ENCODE peak calls at places on chromosomes 4 and X, in nine cellular contexts. One of them, this sample, is unnamed.

GRCh38 chr4:17232575-17233253 is 279.2 kb downstream of the QDPR start:
- DNase-seq in Caki2: no peak
- DNase-seq in NCI-H524 treated with DMSO at 0.1 percent for 48 hours: no peak
- DNase-seq in LoVo: no peak
- DNase-seq in mammary epithelial cell: no peak
- DNase-seq in SK-N-MC: no peak
- DNase-seq in iris pigment epithelial cell: peak; percentile 84
- DNase-seq in T follicular helper cell: no peak
- DNase-seq in GM03348: peak; percentile 70
- DNase-seq in this sample: no peak

GRCh38 chr4:21347142-21347541 is 601.4 kb downstream of the KCNIP4 start:
- DNase-seq in Caki2: no peak
- DNase-seq in NCI-H524 treated with DMSO at 0.1 percent for 48 hours: no peak
- DNase-seq in LoVo: no peak
- DNase-seq in mammary epithelial cell: no peak
- DNase-seq in SK-N-MC: no peak
- DNase-seq in iris pigment epithelial cell: no peak
- DNase-seq in T follicular helper cell: no peak
- DNase-seq in GM03348: no peak
- DNase-seq in this sample: no peak

GRCh38 chr4:138301536-138301935 is 59.4 kb upstream of the SLC7A11 start:
- DNase-seq in Caki2: no peak
- DNase-seq in NCI-H524 treated with DMSO at 0.1 percent for 48 hours: no peak
- DNase-seq in LoVo: no peak
- DNase-seq in mammary epithelial cell: no peak
- DNase-seq in SK-N-MC: peak; percentile 34
- DNase-seq in iris pigment epithelial cell: peak; percentile 25
- DNase-seq in T follicular helper cell: no peak
- DNase-seq in GM03348: no peak
- DNase-seq in this sample: no peak

GRCh38 chr4:151035321-151035720 is 20.2 kb upstream of the LRBA start:
- DNase-seq in Caki2: no peak
- DNase-seq in NCI-H524 treated with DMSO at 0.1 percent for 48 hours: no peak
- DNase-seq in LoVo: no peak
- DNase-seq in mammary epithelial cell: no peak
- DNase-seq in SK-N-MC: no peak
- DNase-seq in iris pigment epithelial cell: no peak
- DNase-seq in T follicular helper cell: no peak
- DNase-seq in GM03348: no peak
- DNase-seq in this sample: no peak

GRCh38 chr4:140924761-140925392 is 168.7 kb upstream of the TBC1D9 start:
- DNase-seq in Caki2: no peak
- DNase-seq in NCI-H524 treated with DMSO at 0.1 percent for 48 hours: no peak
- DNase-seq in LoVo: no peak
- DNase-seq in mammary epithelial cell: no peak
- DNase-seq in SK-N-MC: no peak
- DNase-seq in iris pigment epithelial cell: no peak
- DNase-seq in T follicular helper cell: no peak
- DNase-seq in GM03348: no peak
- DNase-seq in this sample: no peak

GRCh38 chr4:165873298-165874071 is 448 bp downstream of the TLL1 start:
- DNase-seq in Caki2: peak; percentile 56
- DNase-seq in NCI-H524 treated with DMSO at 0.1 percent for 48 hours: no peak
- DNase-seq in LoVo: no peak
- DNase-seq in mammary epithelial cell: peak; percentile 56
- DNase-seq in SK-N-MC: no peak
- DNase-seq in iris pigment epithelial cell: peak; percentile 16
- DNase-seq in T follicular helper cell: no peak
- DNase-seq in GM03348: peak; percentile 73
- DNase-seq in this sample: no peak

GRCh38 chr4:110602061-110602460 is 20.8 kb downstream of the PITX2 start:
- DNase-seq in Caki2: no peak
- DNase-seq in NCI-H524 treated with DMSO at 0.1 percent for 48 hours: no peak
- DNase-seq in LoVo: no peak
- DNase-seq in mammary epithelial cell: no peak
- DNase-seq in SK-N-MC: no peak
- DNase-seq in iris pigment epithelial cell: no peak
- DNase-seq in T follicular helper cell: no peak
- DNase-seq in GM03348: no peak
- DNase-seq in this sample: no peak

GRCh38 chr4:16574981-16575380 is 323.5 kb downstream of the LDB2 start:
- DNase-seq in Caki2: no peak
- DNase-seq in NCI-H524 treated with DMSO at 0.1 percent for 48 hours: no peak
- DNase-seq in LoVo: no peak
- DNase-seq in mammary epithelial cell: no peak
- DNase-seq in SK-N-MC: no peak
- DNase-seq in iris pigment epithelial cell: no peak
- DNase-seq in T follicular helper cell: no peak
- DNase-seq in GM03348: no peak
- DNase-seq in this sample: no peak

GRCh38 chrX:129741880-129742758 is 3.3 kb downstream of the XPNPEP2 start:
- DNase-seq in Caki2: no peak
- DNase-seq in NCI-H524 treated with DMSO at 0.1 percent for 48 hours: no peak
- DNase-seq in LoVo: no peak
- DNase-seq in mammary epithelial cell: no peak
- DNase-seq in SK-N-MC: no peak
- DNase-seq in iris pigment epithelial cell: no peak
- DNase-seq in T follicular helper cell: no peak
- DNase-seq in GM03348: no peak
- DNase-seq in this sample: no peak

GRCh38 chr4:138053601-138054322 is 188.4 kb downstream of the SLC7A11 start:
- DNase-seq in Caki2: peak; percentile 72
- DNase-seq in NCI-H524 treated with DMSO at 0.1 percent for 48 hours: no peak
- DNase-seq in LoVo: no peak
- DNase-seq in mammary epithelial cell: peak; percentile 85
- DNase-seq in SK-N-MC: no peak
- DNase-seq in iris pigment epithelial cell: peak; percentile 97
- DNase-seq in T follicular helper cell: no peak
- DNase-seq in GM03348: peak; percentile 82
- DNase-seq in this sample: no peak

GRCh38 chr4:106401157-106401556 is 32.6 kb upstream of the GIMD1 start:
- DNase-seq in Caki2: no peak
- DNase-seq in NCI-H524 treated with DMSO at 0.1 percent for 48 hours: no peak
- DNase-seq in LoVo: no peak
- DNase-seq in mammary epithelial cell: no peak
- DNase-seq in SK-N-MC: no peak
- DNase-seq in iris pigment epithelial cell: no peak
- DNase-seq in T follicular helper cell: no peak
- DNase-seq in GM03348: no peak
- DNase-seq in this sample: no peak

GRCh38 chr4:158754385-158755180 is 14.2 kb upstream of the FNIP2 start:
- DNase-seq in Caki2: no peak
- DNase-seq in NCI-H524 treated with DMSO at 0.1 percent for 48 hours: no peak
- DNase-seq in LoVo: no peak
- DNase-seq in mammary epithelial cell: no peak
- DNase-seq in SK-N-MC: no peak
- DNase-seq in iris pigment epithelial cell: peak; percentile 59
- DNase-seq in T follicular helper cell: no peak
- DNase-seq in GM03348: peak; percentile 64
- DNase-seq in this sample: no peak

GRCh38 chr4:126871810-126872209 is 760.9 kb upstream of the INTU start:
- DNase-seq in Caki2: no peak
- DNase-seq in NCI-H524 treated with DMSO at 0.1 percent for 48 hours: no peak
- DNase-seq in LoVo: no peak
- DNase-seq in mammary epithelial cell: no peak
- DNase-seq in SK-N-MC: no peak
- DNase-seq in iris pigment epithelial cell: no peak
- DNase-seq in T follicular helper cell: no peak
- DNase-seq in GM03348: no peak
- DNase-seq in this sample: no peak

GRCh38 chr4:103067841-103068547 is 8.6 kb downstream of the SLC9B2 start:
- DNase-seq in Caki2: no peak
- DNase-seq in NCI-H524 treated with DMSO at 0.1 percent for 48 hours: no peak
- DNase-seq in LoVo: no peak
- DNase-seq in mammary epithelial cell: peak; percentile 48
- DNase-seq in SK-N-MC: no peak
- DNase-seq in iris pigment epithelial cell: no peak
- DNase-seq in T follicular helper cell: no peak
- DNase-seq in GM03348: no peak
- DNase-seq in this sample: no peak

GRCh38 chrX:107970073-107970472 is 12.1 kb downstream of the TEX13B start:
- DNase-seq in Caki2: no peak
- DNase-seq in NCI-H524 treated with DMSO at 0.1 percent for 48 hours: no peak
- DNase-seq in LoVo: no peak
- DNase-seq in mammary epithelial cell: no peak
- DNase-seq in SK-N-MC: no peak
- DNase-seq in iris pigment epithelial cell: no peak
- DNase-seq in T follicular helper cell: no peak
- DNase-seq in GM03348: no peak
- DNase-seq in this sample: no peak

GRCh38 chr4:86737244-86737643 is 111.9 kb downstream of the SLC10A6 start:
- DNase-seq in Caki2: no peak
- DNase-seq in NCI-H524 treated with DMSO at 0.1 percent for 48 hours: no peak
- DNase-seq in LoVo: no peak
- DNase-seq in mammary epithelial cell: no peak
- DNase-seq in SK-N-MC: no peak
- DNase-seq in iris pigment epithelial cell: no peak
- DNase-seq in T follicular helper cell: no peak
- DNase-seq in GM03348: no peak
- DNase-seq in this sample: no peak

GRCh38 chrX:41823402-41823801 is 99.4 kb downstream of the GPR82 start:
- DNase-seq in Caki2: no peak
- DNase-seq in NCI-H524 treated with DMSO at 0.1 percent for 48 hours: no peak
- DNase-seq in LoVo: peak; percentile 67
- DNase-seq in mammary epithelial cell: no peak
- DNase-seq in SK-N-MC: no peak
- DNase-seq in iris pigment epithelial cell: no peak
- DNase-seq in T follicular helper cell: no peak
- DNase-seq in GM03348: peak; percentile 10
- DNase-seq in this sample: no peak

GRCh38 chr4:36053931-36054330 is 190.4 kb downstream of the ARAP2 start:
- DNase-seq in Caki2: no peak
- DNase-seq in NCI-H524 treated with DMSO at 0.1 percent for 48 hours: no peak
- DNase-seq in LoVo: no peak
- DNase-seq in mammary epithelial cell: peak; percentile 14
- DNase-seq in SK-N-MC: no peak
- DNase-seq in iris pigment epithelial cell: peak; percentile 38
- DNase-seq in T follicular helper cell: no peak
- DNase-seq in GM03348: no peak
- DNase-seq in this sample: no peak

GRCh38 chr4:119068529-119068962 is 67.1 kb upstream of the MYOZ2 start:
- DNase-seq in Caki2: no peak
- DNase-seq in NCI-H524 treated with DMSO at 0.1 percent for 48 hours: no peak
- DNase-seq in LoVo: peak; percentile 25
- DNase-seq in mammary epithelial cell: peak; percentile 73
- DNase-seq in SK-N-MC: peak; percentile 42
- DNase-seq in iris pigment epithelial cell: peak; percentile 57
- DNase-seq in T follicular helper cell: no peak
- DNase-seq in GM03348: no peak
- DNase-seq in this sample: no peak

GRCh38 chr4:120156115-120156718 is 89.6 kb upstream of the MAD2L1 start:
- DNase-seq in Caki2: peak; percentile 22
- DNase-seq in NCI-H524 treated with DMSO at 0.1 percent for 48 hours: no peak
- DNase-seq in LoVo: peak; percentile 72
- DNase-seq in mammary epithelial cell: peak; percentile 35
- DNase-seq in SK-N-MC: peak; percentile 77
- DNase-seq in iris pigment epithelial cell: peak; percentile 88
- DNase-seq in T follicular helper cell: peak; percentile 2
- DNase-seq in GM03348: peak; percentile 25
- DNase-seq in this sample: no peak

GRCh38 chr4:7647932-7648812 is 213.4 kb upstream of the PSAPL1 start:
- DNase-seq in Caki2: no peak
- DNase-seq in NCI-H524 treated with DMSO at 0.1 percent for 48 hours: no peak
- DNase-seq in LoVo: no peak
- DNase-seq in mammary epithelial cell: no peak
- DNase-seq in SK-N-MC: no peak
- DNase-seq in iris pigment epithelial cell: peak; percentile 50
- DNase-seq in T follicular helper cell: no peak
- DNase-seq in GM03348: peak; percentile 55
- DNase-seq in this sample: no peak

GRCh38 chr4:76090241-76090691 is 15.8 kb downstream of the ART3 start:
- DNase-seq in Caki2: no peak
- DNase-seq in NCI-H524 treated with DMSO at 0.1 percent for 48 hours: no peak
- DNase-seq in LoVo: no peak
- DNase-seq in mammary epithelial cell: peak; percentile 99
- DNase-seq in SK-N-MC: no peak
- DNase-seq in iris pigment epithelial cell: peak; percentile 99
- DNase-seq in T follicular helper cell: no peak
- DNase-seq in GM03348: peak; percentile 75
- DNase-seq in this sample: no peak

GRCh38 chr4:143253156-143253555 is 68.4 kb downstream of the USP38 start:
- DNase-seq in Caki2: no peak
- DNase-seq in NCI-H524 treated with DMSO at 0.1 percent for 48 hours: no peak
- DNase-seq in LoVo: no peak
- DNase-seq in mammary epithelial cell: peak; percentile 81
- DNase-seq in SK-N-MC: no peak
- DNase-seq in iris pigment epithelial cell: peak; percentile 34
- DNase-seq in T follicular helper cell: no peak
- DNase-seq in GM03348: no peak
- DNase-seq in this sample: no peak

GRCh38 chr4:30434656-30435055 is 285.5 kb upstream of the PCDH7 start:
- DNase-seq in Caki2: no peak
- DNase-seq in NCI-H524 treated with DMSO at 0.1 percent for 48 hours: no peak
- DNase-seq in LoVo: no peak
- DNase-seq in mammary epithelial cell: no peak
- DNase-seq in SK-N-MC: no peak
- DNase-seq in iris pigment epithelial cell: no peak
- DNase-seq in T follicular helper cell: no peak
- DNase-seq in GM03348: no peak
- DNase-seq in this sample: no peak

GRCh38 chr4:100819505-100819904 is 301.7 kb upstream of the EMCN start:
- DNase-seq in Caki2: no peak
- DNase-seq in NCI-H524 treated with DMSO at 0.1 percent for 48 hours: no peak
- DNase-seq in LoVo: no peak
- DNase-seq in mammary epithelial cell: no peak
- DNase-seq in SK-N-MC: no peak
- DNase-seq in iris pigment epithelial cell: no peak
- DNase-seq in T follicular helper cell: no peak
- DNase-seq in GM03348: no peak
- DNase-seq in this sample: peak; percentile 61

GRCh38 chr4:124902111-124902510 is 189.6 kb upstream of the ANKRD50 start:
- DNase-seq in Caki2: no peak
- DNase-seq in NCI-H524 treated with DMSO at 0.1 percent for 48 hours: no peak
- DNase-seq in LoVo: no peak
- DNase-seq in mammary epithelial cell: no peak
- DNase-seq in SK-N-MC: no peak
- DNase-seq in iris pigment epithelial cell: no peak
- DNase-seq in T follicular helper cell: no peak
- DNase-seq in GM03348: no peak
- DNase-seq in this sample: no peak

GRCh38 chrX:56800801-56801200 is 71.8 kb downstream of the NBDY start:
- DNase-seq in Caki2: no peak
- DNase-seq in NCI-H524 treated with DMSO at 0.1 percent for 48 hours: no peak
- DNase-seq in LoVo: no peak
- DNase-seq in mammary epithelial cell: no peak
- DNase-seq in SK-N-MC: no peak
- DNase-seq in iris pigment epithelial cell: no peak
- DNase-seq in T follicular helper cell: peak; percentile 50
- DNase-seq in GM03348: no peak
- DNase-seq in this sample: no peak

GRCh38 chr4:139582044-139582443 is 26.0 kb upstream of the SETD7 start:
- DNase-seq in Caki2: no peak
- DNase-seq in NCI-H524 treated with DMSO at 0.1 percent for 48 hours: peak; percentile 48
- DNase-seq in LoVo: no peak
- DNase-seq in mammary epithelial cell: no peak
- DNase-seq in SK-N-MC: no peak
- DNase-seq in iris pigment epithelial cell: peak; percentile 54
- DNase-seq in T follicular helper cell: no peak
- DNase-seq in GM03348: no peak
- DNase-seq in this sample: no peak

GRCh38 chr4:143700060-143700419 is 435 bp downstream of the FREM3 start:
- DNase-seq in Caki2: no peak
- DNase-seq in NCI-H524 treated with DMSO at 0.1 percent for 48 hours: no peak
- DNase-seq in LoVo: no peak
- DNase-seq in mammary epithelial cell: peak; percentile 1
- DNase-seq in SK-N-MC: no peak
- DNase-seq in iris pigment epithelial cell: no peak
- DNase-seq in T follicular helper cell: no peak
- DNase-seq in GM03348: peak; percentile 52
- DNase-seq in this sample: no peak

GRCh38 chrX:124328765-124329164 is 3.7 kb upstream of the TEX13D start:
- DNase-seq in Caki2: no peak
- DNase-seq in NCI-H524 treated with DMSO at 0.1 percent for 48 hours: no peak
- DNase-seq in LoVo: no peak
- DNase-seq in mammary epithelial cell: peak; percentile 71
- DNase-seq in SK-N-MC: no peak
- DNase-seq in iris pigment epithelial cell: no peak
- DNase-seq in T follicular helper cell: no peak
- DNase-seq in GM03348: no peak
- DNase-seq in this sample: no peak

GRCh38 chr4:109803924-109804571 is 2.2 kb upstream of the CFI start:
- DNase-seq in Caki2: peak; percentile 28
- DNase-seq in NCI-H524 treated with DMSO at 0.1 percent for 48 hours: peak; percentile 16
- DNase-seq in LoVo: peak; percentile 31
- DNase-seq in mammary epithelial cell: peak; percentile 36
- DNase-seq in SK-N-MC: no peak
- DNase-seq in iris pigment epithelial cell: peak; percentile 63
- DNase-seq in T follicular helper cell: peak; percentile 3
- DNase-seq in GM03348: peak; percentile 24
- DNase-seq in this sample: no peak